ENCODE peak calls at places on chromosomes 2 and 18, in six cellular contexts. One of them, this sample, is unnamed.

GRCh38 chr2:44902767-44903166 is 38.7 kb upstream of the SIX3 start:
- DNase-seq in IMR-90: no peak
- DNase-seq in H1: no peak
- DNase-seq in neuronal stem cell: no peak
- DNase-seq in trophoblast cell: no peak
- DNase-seq in H9: no peak
- DNase-seq in this sample: no peak

GRCh38 chr2:25232248-25232825 is 64.0 kb upstream of the POMC start:
- DNase-seq in neuronal stem cell: no peak
- DNase-seq in H9: no peak
- DNase-seq in IMR-90: no peak
- DNase-seq in H1: no peak
- DNase-seq in trophoblast cell: no peak
- DNase-seq in this sample: no peak

GRCh38 chr18:10526211-10526949 is 553 bp downstream of the NAPG start:
- DNase-seq in H9: peak
- DNase-seq in H1: peak
- DNase-seq in IMR-90: peak
- DNase-seq in trophoblast cell: peak
- DNase-seq in neuronal stem cell: peak
- DNase-seq in this sample: peak

GRCh38 chr18:51191139-51191717 is 6.3 kb downstream of the MEX3C start:
- DNase-seq in neuronal stem cell: no peak
- DNase-seq in H9: no peak
- DNase-seq in trophoblast cell: no peak
- DNase-seq in IMR-90: no peak
- DNase-seq in H1: no peak
- DNase-seq in this sample: no peak

GRCh38 chr18:23716516-23716915 is 27.3 kb downstream of the LAMA3 start:
- DNase-seq in trophoblast cell: peak
- DNase-seq in H1: no peak
- DNase-seq in neuronal stem cell: no peak
- DNase-seq in H9: peak
- DNase-seq in IMR-90: peak
- DNase-seq in this sample: peak

GRCh38 chr2:218323526-218324472 is 31.5 kb upstream of the TMBIM1 start:
- DNase-seq in trophoblast cell: peak
- DNase-seq in H9: peak
- DNase-seq in H1: peak
- DNase-seq in IMR-90: peak
- DNase-seq in neuronal stem cell: peak
- DNase-seq in this sample: peak

GRCh38 chr18:23191952-23192662 is 56.8 kb downstream of the CABLES1 start:
- DNase-seq in H9: no peak
- DNase-seq in IMR-90: peak
- DNase-seq in trophoblast cell: no peak
- DNase-seq in H1: no peak
- DNase-seq in neuronal stem cell: no peak
- DNase-seq in this sample: no peak

GRCh38 chr2:99701503-99701902 is 211.7 kb upstream of the REV1 start:
- DNase-seq in H1: peak
- DNase-seq in H9: no peak
- DNase-seq in IMR-90: peak
- DNase-seq in trophoblast cell: peak
- DNase-seq in neuronal stem cell: no peak
- DNase-seq in this sample: no peak

GRCh38 chr18:13405305-13406038 is 186.9 kb downstream of the LDLRAD4 start:
- DNase-seq in H9: no peak
- DNase-seq in IMR-90: no peak
- DNase-seq in trophoblast cell: no peak
- DNase-seq in neuronal stem cell: no peak
- DNase-seq in H1: no peak
- DNase-seq in this sample: no peak

GRCh38 chr2:37849908-37850307 is 75.2 kb upstream of the RMDN2 start:
- DNase-seq in H1: no peak
- DNase-seq in H9: no peak
- DNase-seq in IMR-90: no peak
- DNase-seq in trophoblast cell: no peak
- DNase-seq in neuronal stem cell: no peak
- DNase-seq in this sample: no peak

GRCh38 chr2:8761529-8762164 is 75.8 kb downstream of the KIDINS220 start:
- DNase-seq in H9: no peak
- DNase-seq in neuronal stem cell: peak
- DNase-seq in H1: no peak
- DNase-seq in trophoblast cell: peak
- DNase-seq in IMR-90: peak
- DNase-seq in this sample: peak

GRCh38 chr2:181553244-181553643 is 96.1 kb downstream of the ITGA4 start:
- DNase-seq in neuronal stem cell: no peak
- DNase-seq in IMR-90: no peak
- DNase-seq in H9: no peak
- DNase-seq in trophoblast cell: no peak
- DNase-seq in H1: no peak
- DNase-seq in this sample: no peak

GRCh38 chr2:71564790-71565189 is 111.4 kb downstream of the DYSF start:
- DNase-seq in IMR-90: no peak
- DNase-seq in neuronal stem cell: no peak
- DNase-seq in H9: no peak
- DNase-seq in trophoblast cell: no peak
- DNase-seq in H1: no peak
- DNase-seq in this sample: no peak

GRCh38 chr18:76610933-76611749 is 116.1 kb upstream of the ZNF516 start:
- DNase-seq in IMR-90: peak
- DNase-seq in H9: no peak
- DNase-seq in trophoblast cell: no peak
- DNase-seq in H1: no peak
- DNase-seq in neuronal stem cell: no peak
- DNase-seq in this sample: peak

GRCh38 chr18:77133051-77133919 is 702 bp upstream of the MBP start:
- DNase-seq in neuronal stem cell: no peak
- DNase-seq in IMR-90: no peak
- DNase-seq in trophoblast cell: peak
- DNase-seq in H9: peak
- DNase-seq in H1: peak
- DNase-seq in this sample: peak

GRCh38 chr18:63962137-63962536 is 7.7 kb upstream of the SERPINB8 start:
- DNase-seq in neuronal stem cell: no peak
- DNase-seq in H1: no peak
- DNase-seq in trophoblast cell: no peak
- DNase-seq in IMR-90: no peak
- DNase-seq in H9: no peak
- DNase-seq in this sample: no peak

GRCh38 chr18:79121746-79122474 is 52.7 kb downstream of the ATP9B start:
- DNase-seq in trophoblast cell: no peak
- DNase-seq in H1: no peak
- DNase-seq in H9: no peak
- DNase-seq in IMR-90: peak
- DNase-seq in neuronal stem cell: no peak
- DNase-seq in this sample: no peak

GRCh38 chr18:75269140-75269676 is 58.6 kb downstream of the TSHZ1 start:
- DNase-seq in trophoblast cell: no peak
- DNase-seq in IMR-90: no peak
- DNase-seq in H9: no peak
- DNase-seq in neuronal stem cell: no peak
- DNase-seq in H1: no peak
- DNase-seq in this sample: no peak

GRCh38 chr2:43144265-43144664 is 82.1 kb downstream of the ZFP36L2 start:
- DNase-seq in IMR-90: peak
- DNase-seq in H9: no peak
- DNase-seq in H1: no peak
- DNase-seq in neuronal stem cell: no peak
- DNase-seq in trophoblast cell: no peak
- DNase-seq in this sample: no peak

GRCh38 chr18:78602430-78602829 is 377.2 kb upstream of the SALL3 start:
- DNase-seq in H9: no peak
- DNase-seq in IMR-90: no peak
- DNase-seq in H1: no peak
- DNase-seq in trophoblast cell: no peak
- DNase-seq in neuronal stem cell: no peak
- DNase-seq in this sample: no peak

GRCh38 chr18:57276720-57277284 is 75.6 kb upstream of the ST8SIA3 start:
- DNase-seq in trophoblast cell: no peak
- DNase-seq in neuronal stem cell: peak
- DNase-seq in IMR-90: no peak
- DNase-seq in H9: no peak
- DNase-seq in H1: no peak
- DNase-seq in this sample: no peak

GRCh38 chr2:38260972-38261371 is 116.1 kb downstream of the ATL2 start:
- DNase-seq in IMR-90: no peak
- DNase-seq in trophoblast cell: no peak
- DNase-seq in H1: no peak
- DNase-seq in H9: no peak
- DNase-seq in neuronal stem cell: no peak
- DNase-seq in this sample: no peak

GRCh38 chr18:51009071-51009470 is 20.9 kb upstream of the SMAD4 start:
- DNase-seq in IMR-90: peak
- DNase-seq in neuronal stem cell: no peak
- DNase-seq in trophoblast cell: no peak
- DNase-seq in H1: no peak
- DNase-seq in H9: no peak
- DNase-seq in this sample: peak

DNA sequence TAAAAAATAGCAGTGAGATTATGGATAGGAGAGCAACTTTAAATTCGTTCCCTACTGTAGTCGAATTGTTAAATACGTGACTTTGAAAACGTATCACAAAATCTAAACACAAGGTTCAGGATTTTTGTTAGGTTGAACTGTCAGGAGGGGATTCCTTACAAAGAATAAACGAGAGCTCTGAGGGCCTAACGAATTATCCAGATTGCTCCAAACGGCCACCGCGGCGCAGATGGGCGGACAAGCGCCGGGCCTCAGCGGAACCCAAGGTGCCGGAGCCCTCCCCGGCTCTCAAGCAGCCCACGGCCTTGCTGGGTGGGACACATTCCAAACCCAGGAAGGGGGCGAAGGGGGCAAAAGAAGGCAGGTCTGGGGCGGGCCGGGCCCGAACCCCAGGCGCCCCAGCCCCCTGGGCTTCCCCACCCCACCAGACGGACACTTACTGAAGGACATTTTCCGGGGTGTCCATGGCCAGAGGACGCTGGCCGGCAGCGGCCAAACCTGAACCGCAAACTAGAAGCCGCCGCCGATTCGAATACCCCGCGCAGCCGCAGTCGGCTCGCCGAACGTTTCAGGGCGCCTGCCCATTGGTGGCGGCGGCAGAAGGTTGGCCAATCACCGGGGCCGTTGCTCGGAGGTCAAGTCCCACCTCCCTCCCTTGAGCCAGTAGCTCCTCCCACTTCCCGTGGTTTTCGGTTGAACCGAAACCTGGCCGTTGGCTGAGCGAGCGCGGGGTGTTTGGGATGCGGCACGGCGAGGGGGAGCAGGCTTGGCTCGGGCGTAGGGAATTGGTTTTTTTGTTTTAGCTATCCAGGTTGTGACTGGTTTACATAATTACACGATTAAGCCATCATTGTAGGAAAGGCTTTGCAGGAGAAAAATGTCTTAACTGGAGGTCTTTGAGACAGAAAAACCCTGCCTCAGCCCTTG is at the start of gene BUB1:
- DNase-seq in IMR-90: peak
- DNase-seq in H1: peak
- DNase-seq in neuronal stem cell: peak
- DNase-seq in trophoblast cell: peak
- DNase-seq in H9: peak
- DNase-seq in this sample: peak
- H2BK120ac ChIP-seq in IMR-90: peak
- H2BK120ac ChIP-seq in H1: no peak
- H2BK120ac ChIP-seq in neuronal stem cell: peak
- H2BK120ac ChIP-seq in trophoblast cell: peak
- H2BK120ac ChIP-seq in H9: no peak
- H2BK120ac ChIP-seq in this sample: no peak

DNA sequence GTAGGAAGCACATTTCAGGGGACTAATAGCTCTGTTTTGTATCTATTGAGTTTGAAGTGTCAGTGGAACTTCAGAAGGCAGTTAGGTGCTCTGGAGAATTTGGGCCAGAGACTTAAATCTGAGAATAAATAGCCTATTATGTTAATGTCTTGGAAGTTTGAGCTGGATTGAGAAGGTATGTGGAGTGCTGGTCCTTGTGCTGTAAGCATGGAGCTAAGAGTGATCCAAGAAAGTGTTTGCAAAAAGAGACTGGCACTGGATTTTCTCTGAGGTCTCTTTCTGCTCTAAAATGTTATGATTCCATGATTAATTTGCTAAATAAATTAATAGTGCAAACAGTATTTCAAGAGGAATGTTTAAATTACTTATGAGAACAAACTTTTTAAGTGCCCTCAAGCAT is 63.3 kb downstream of the ICOS start:
- DNase-seq in neuronal stem cell: no peak
- DNase-seq in H1: no peak
- DNase-seq in trophoblast cell: no peak
- DNase-seq in H9: no peak
- DNase-seq in IMR-90: no peak
- DNase-seq in this sample: no peak
- H3K27ac ChIP-seq in neuronal stem cell: no peak
- H3K27ac ChIP-seq in H1: no peak
- H3K27ac ChIP-seq in trophoblast cell: no peak
- H3K27ac ChIP-seq in H9: no peak
- H3K27ac ChIP-seq in IMR-90: no peak
- H3K27ac ChIP-seq in this sample: no peak

GRCh38 chr2:195657634-195658540 is 861 bp downstream of the SLC39A10 start:
- DNase-seq in IMR-90: peak
- DNase-seq in neuronal stem cell: peak
- DNase-seq in trophoblast cell: peak
- DNase-seq in H9: peak
- DNase-seq in H1: peak
- DNase-seq in this sample: peak
- H2BK120ac ChIP-seq in IMR-90: peak
- H2BK120ac ChIP-seq in neuronal stem cell: no peak
- H2BK120ac ChIP-seq in trophoblast cell: peak
- H2BK120ac ChIP-seq in H9: no peak
- H2BK120ac ChIP-seq in H1: no peak
- H2BK120ac ChIP-seq in this sample: peak

DNA sequence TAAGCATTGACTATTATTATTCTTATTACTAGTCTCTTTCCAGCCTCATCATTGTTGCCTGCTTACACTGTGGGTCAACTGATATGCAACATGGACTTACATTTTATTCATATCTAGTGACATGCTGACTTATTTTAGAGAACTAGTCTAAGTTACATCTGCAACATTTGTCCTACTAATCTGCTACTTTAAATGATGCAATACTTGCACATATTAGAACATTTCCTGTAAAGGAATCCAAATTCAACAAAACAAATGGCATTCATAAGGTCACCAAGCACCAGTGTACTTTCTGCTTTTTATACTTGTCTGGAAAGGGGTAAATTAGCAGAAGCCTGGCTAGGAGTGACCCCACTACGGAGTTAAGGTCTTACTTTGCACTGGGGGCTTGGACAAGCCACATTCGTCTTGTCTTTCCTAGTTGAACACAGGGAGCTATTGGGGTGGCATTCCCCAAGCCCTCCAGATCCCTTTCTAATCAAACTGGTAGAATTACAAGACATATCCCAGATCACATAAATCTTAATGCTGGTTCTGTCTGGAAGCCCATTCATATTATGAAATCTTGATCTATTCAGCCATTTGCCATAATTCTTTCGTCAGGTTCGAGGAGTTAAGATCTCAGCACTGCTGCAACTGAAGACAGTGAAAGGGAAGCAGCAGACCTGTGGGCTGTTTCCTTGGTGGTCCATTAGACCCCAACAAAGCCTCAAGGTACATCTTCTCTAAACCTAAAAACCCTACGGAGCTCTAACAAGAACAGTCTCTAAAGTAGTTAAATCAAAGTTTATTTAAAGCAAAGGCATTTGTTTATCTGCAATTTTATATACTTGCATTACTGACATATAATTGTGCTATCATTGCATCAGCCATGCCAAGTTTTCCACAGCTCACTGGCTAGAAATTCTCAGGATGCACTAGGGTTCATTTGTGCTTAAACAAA is 49.9 kb upstream of the RTN4 start:
- DNase-seq in H9: no peak
- DNase-seq in IMR-90: peak
- DNase-seq in neuronal stem cell: no peak
- DNase-seq in trophoblast cell: no peak
- DNase-seq in H1: no peak
- DNase-seq in this sample: no peak
- H3K27ac ChIP-seq in H9: no peak
- H3K27ac ChIP-seq in IMR-90: peak
- H3K27ac ChIP-seq in neuronal stem cell: no peak
- H3K27ac ChIP-seq in trophoblast cell: no peak
- H3K27ac ChIP-seq in H1: no peak
- H3K27ac ChIP-seq in this sample: no peak